ENCODE peak calls at places on chromosomes 11 and 22, in five cellular contexts. A is fibroblast of lung, C is GM23248, P is hepatocyte, K is GM23338. I is an unnamed sample. For H4K20me1, the result is how much of the 10 kb centered on the place peaks cover.

GRCh38 chr11:118908931-118909618 is 16.7 kb downstream of the BCL9L start:
- DNase-seq in P (peak), K (peak), C (peak), A (peak), I (peak)

GRCh38 chr11:87840786-87841185 is 334.5 kb downstream of the RAB38 start:
- DNase-seq in A (no peak), P (no peak), K (no peak), C (no peak), I (peak)

GRCh38 chr11:65574963-65575567 is 788 bp upstream of the EHBP1L1 start:
- DNase-seq in K (peak), A (peak), C (peak), P (peak), I (no peak)

GRCh38 chr11:20238712-20239111 is 78.4 kb upstream of the DBX1 start:
- DNase-seq in C (no peak), P (peak), A (no peak), K (no peak), I (no peak)

GRCh38 chr11:7666292-7666866 is 6.9 kb downstream of the CYB5R2 start:
- DNase-seq in K (no peak), C (no peak), P (no peak), A (no peak), I (no peak)

GRCh38 chr11:102749101-102749725 is 24.5 kb upstream of the MMP8 start:
- DNase-seq in A (no peak), K (no peak), C (no peak), P (no peak), I (peak)

GRCh38 chr11:73995247-73995646 is 12.6 kb upstream of the UCP2 start:
- DNase-seq in K (no peak), P (no peak), C (peak), A (no peak), I (no peak)

GRCh38 chr11:121366970-121367369 is 74.4 kb downstream of the SC5D start:
- DNase-seq in K (no peak), C (no peak), P (no peak), A (no peak), I (no peak)

GRCh38 chr11:87425391-87425790 is 387.7 kb downstream of the TMEM135 start:
- DNase-seq in C (peak), K (no peak), A (no peak), P (no peak), I (peak)

GRCh38 chr11:69097263-69097662 is 48.5 kb downstream of the TPCN2 start:
- DNase-seq in P (no peak), A (no peak), C (no peak), K (no peak), I (no peak)

GRCh38 chr11:84316866-84317560 is 1030.8 kb upstream of the CCDC90B start:
- DNase-seq in P (peak), A (peak), K (peak), C (peak), I (no peak)

GRCh38 chr11:126282742-126283591 is at the start of gene TIRAP:
- DNase-seq in P (peak), A (peak), C (peak), K (peak), I (peak)

GRCh38 chr11:27294654-27295053 is 68.4 kb downstream of the CCDC34 start:
- DNase-seq in P (peak), K (no peak), C (no peak), A (no peak), I (no peak)

GRCh38 chr22:29765905-29766631 is 739 bp downstream of the ZMAT5 start:
- DNase-seq in A (no peak), P (peak), K (no peak), C (peak), I (no peak)

GRCh38 chr11:101127699-101128570 is 1.7 kb downstream of the PGR start:
- DNase-seq in C (peak), P (peak), A (peak), K (peak), I (no peak)

GRCh38 chr11:46362146-46363030 is 15.1 kb downstream of the DGKZ start:
- DNase-seq in P (no peak), A (no peak), K (no peak), C (no peak), I (no peak)

GRCh38 chr11:120117991-120118390 is 19.9 kb downstream of the TRIM29 start:
- DNase-seq in P (no peak), K (no peak), A (no peak), C (no peak), I (no peak)

GRCh38 chr22:35587896-35588295 is 29.2 kb downstream of the MB start:
- DNase-seq in C (no peak), A (no peak), K (no peak), P (no peak), I (no peak)

GRCh38 chr22:32805586-32805881 is 4.0 kb downstream of the TIMP3 start:
- DNase-seq in C (no peak), A (no peak), P (no peak), K (no peak), I (no peak)

GRCh38 chr11:25119416-25119815 is 622.6 kb downstream of the LUZP2 start:
- DNase-seq in K (no peak), A (no peak), C (no peak), P (no peak), I (no peak)

GRCh38 chr11:100925935-100926334 is 203.7 kb downstream of the PGR start:
- DNase-seq in C (peak), K (no peak), P (no peak), A (peak), I (peak)

GRCh38 chr22:21775061-21775460 is 39.5 kb upstream of the YPEL1 start:
- DNase-seq in P (no peak), C (peak), K (no peak), A (no peak), I (peak)

GRCh38 chr22:22397292-22397870 is 111.2 kb downstream of the ZNF280B start:
- DNase-seq in A (no peak), P (no peak), C (peak), K (peak), I (peak)

GRCh38 chr11:12139144-12139881 is 28.9 kb downstream of the MICAL2 start:
- DNase-seq in P (no peak), C (peak), K (no peak), A (peak), I (no peak)

GRCh38 chr11:69657456-69657910 is 16.5 kb downstream of the CCND1 start:
- DNase-seq in K (no peak), P (no peak), A (no peak), C (no peak), I (no peak)

GRCh38 chr11:86608251-86608799 is 64.1 kb downstream of the ME3 start:
- DNase-seq in P (peak), K (peak), A (peak), C (peak), I (peak)

GRCh38 chr11:94725071-94725470 is 43.1 kb upstream of the AMOTL1 start:
- DNase-seq in K (no peak), P (no peak), A (no peak), C (no peak), I (no peak)

GRCh38 chr11:106304274-106304673 is 226.8 kb downstream of the AASDHPPT start:
- DNase-seq in P (no peak), C (peak), K (no peak), A (peak), I (peak)

GRCh38 chr11:66631883-66632282 is 6.6 kb upstream of the RBM4 start:
- DNase-seq in A (no peak), P (no peak), C (no peak), K (no peak), I (no peak)
- H4K20me1 ChIP-seq in A (under half), P (half or more), C (under half), K (half or more), I (under half)

GRCh38 chr11:21641839-21642238 is 551.0 kb upstream of the ANO5 start:
- DNase-seq in C (no peak), A (no peak), P (no peak), K (no peak), I (no peak)
- H4K20me1 ChIP-seq in C (under half), A (under half), P (under half), K (under half), I (under half)

DNA sequence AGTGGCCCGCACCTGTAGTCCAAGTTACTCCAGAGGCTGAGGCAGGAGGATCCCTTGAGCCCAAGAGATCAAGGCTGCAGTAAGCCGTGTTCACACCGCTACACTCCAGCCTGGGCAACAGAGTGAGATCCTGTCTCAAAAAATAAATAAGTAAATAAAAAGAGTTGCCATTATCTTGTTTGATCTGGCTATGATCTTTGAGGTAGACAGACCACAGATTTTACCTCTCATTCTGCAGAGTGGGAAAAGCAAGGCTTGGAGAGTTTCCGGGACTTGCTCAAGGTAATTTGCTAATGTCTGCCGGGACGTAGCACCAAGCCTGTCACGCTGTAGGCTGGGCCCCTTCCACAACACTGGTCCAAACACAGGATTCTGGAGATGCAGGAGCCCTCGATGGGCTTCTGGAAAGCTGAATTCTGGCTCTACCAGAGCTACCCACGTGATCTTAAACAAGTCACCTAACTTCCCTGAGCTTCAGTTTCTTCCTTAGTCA is 6.8 kb downstream of the GRAP2 start:
- DNase-seq in C (no peak), K (no peak), A (no peak), P (no peak), I (no peak)
- H4K20me1 ChIP-seq in C (under half), K (under half), A (under half), P (under half), I (under half)

GRCh38 chr11:2944953-2945756 is 15.9 kb upstream of the PHLDA2 start:
- DNase-seq in A (peak), C (peak), K (peak), P (peak), I (peak)

GRCh38 chr11:2945757-2946287 is 16.6 kb upstream of the PHLDA2 start:
- DNase-seq in C (no peak), K (peak), A (no peak), P (no peak), I (no peak)

GRCh38 chr11:2942872-2943710 is 13.9 kb upstream of the PHLDA2 start:
- DNase-seq in C (no peak), P (no peak), A (no peak), K (no peak), I (no peak)

GRCh38 chr11:2943711-2944118 is 14.5 kb upstream of the PHLDA2 start:
- DNase-seq in P (no peak), K (no peak), C (peak), A (no peak), I (no peak)

GRCh38 chr11:2944530-2944929 is 15.3 kb upstream of the PHLDA2 start:
- DNase-seq in A (no peak), P (no peak), C (no peak), K (peak), I (no peak)
- H4K20me1 ChIP-seq in A (under half), P (under half), C (under half), K (under half), I (under half)

GRCh38 chr22:31625257-31625640 is 36.8 kb downstream of the PISD start:
- DNase-seq in A (no peak), K (no peak), P (no peak), C (no peak), I (no peak)
- H4K20me1 ChIP-seq in A (under half), K (under half), P (under half), C (under half), I (under half)

DNA sequence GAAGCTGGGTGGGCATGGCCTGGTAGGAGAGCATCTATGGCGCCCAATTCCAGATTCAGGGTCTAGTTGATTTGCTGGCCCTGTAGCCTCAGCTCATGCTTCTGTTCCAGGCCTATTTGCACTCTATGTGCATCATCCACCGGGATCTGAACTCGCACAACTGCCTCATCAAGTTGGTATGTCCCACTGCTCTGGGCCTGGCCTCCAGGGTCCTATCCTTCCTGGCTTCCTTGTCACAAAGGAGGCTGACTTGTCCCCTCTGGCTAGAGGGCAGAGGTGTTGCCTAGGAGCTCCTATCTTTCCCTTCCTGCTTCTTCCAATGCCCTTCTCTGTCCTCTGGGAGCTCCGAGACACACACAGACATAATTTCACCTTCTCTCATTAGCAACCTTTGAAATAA is 21.3 kb downstream of the PIK3IP1 start:
- DNase-seq in P (no peak), C (no peak), A (no peak), K (no peak), I (no peak)
- H4K20me1 ChIP-seq in P (under half), C (under half), A (under half), K (under half), I (under half)